ENCODE peak calls at places on chromosome 10, in five cellular contexts. F is neuronal stem cell, T is mesendoderm, U is IMR-90, J is mesenchymal stem cell. H is an unnamed sample.
A peak's percentile ranks its signal among the peaks of the same experiment; 100 is the strongest.

GRCh38 chr10:8121199-8121890 is 66.9 kb downstream of the GATA3 start:
- DNase-seq in U (no peak), T (no peak), J (no peak), F (no peak), H (no peak)

GRCh38 chr10:70678757-70679489 is 6.6 kb downstream of the ADAMTS14 start:
- DNase-seq in J (no peak), F (no peak), T (no peak), U (no peak), H (no peak)

GRCh38 chr10:129694633-129695356 is 227.8 kb downstream of the MGMT start:
- DNase-seq in U (no peak), T (no peak), J (no peak), F (no peak), H (no peak)

GRCh38 chr10:89589091-89589725 is 53.8 kb upstream of the SLC16A12 start:
- DNase-seq in J (no peak), F (no peak), T (no peak), U (no peak), H (no peak)

GRCh38 chr10:12418000-12418399 is 68.7 kb downstream of the CAMK1D start:
- DNase-seq in U (peak; percentile 56), F (no peak), J (peak; percentile 27), T (no peak), H (no peak)

GRCh38 chr10:31745612-31746376 is 182.8 kb downstream of the ARHGAP12 start:
- DNase-seq in T (no peak), F (no peak), J (peak; percentile 82), U (peak; percentile 97), H (no peak)

GRCh38 chr10:59470570-59470969 is 108.2 kb upstream of the FAM13C start:
- DNase-seq in U (no peak), J (no peak), T (peak; percentile 6), F (no peak), H (peak; percentile 29)

GRCh38 chr10:1255166-1255565 is 199.0 kb downstream of the WDR37 start:
- DNase-seq in J (no peak), T (no peak), U (no peak), F (no peak), H (no peak)

GRCh38 chr10:122984708-122985107 is 4.5 kb downstream of the PSTK start:
- DNase-seq in J (no peak), F (no peak), U (no peak), T (no peak), H (no peak)

GRCh38 chr10:27611861-27612450 is 107.9 kb downstream of the RAB18 start:
- DNase-seq in J (no peak), F (no peak), T (no peak), U (no peak), H (no peak)

GRCh38 chr10:75097666-75098285 is 13.7 kb upstream of the SAMD8 start:
- DNase-seq in T (peak; percentile 67), U (peak; percentile 26), J (peak; percentile 16), F (no peak), H (peak; percentile 55)

GRCh38 chr10:48606530-48607355 is 1.9 kb upstream of the ARHGAP22 start:
- DNase-seq in F (no peak), T (no peak), J (peak; percentile 98), U (peak; percentile 99), H (no peak)

GRCh38 chr10:88196298-88196697 is 332.9 kb downstream of the PTEN start:
- DNase-seq in U (no peak), F (no peak), J (no peak), T (no peak), H (no peak)

GRCh38 chr10:112289373-112290053 is 6.3 kb downstream of the TECTB start:
- DNase-seq in F (no peak), U (no peak), J (no peak), T (no peak), H (no peak)

GRCh38 chr10:21668831-21669230 is 134.8 kb downstream of the MLLT10 start:
- DNase-seq in F (no peak), J (no peak), T (no peak), U (no peak), H (no peak)

GRCh38 chr10:3681642-3682554 is 103.1 kb downstream of the KLF6 start:
- DNase-seq in F (no peak), U (no peak), T (peak; percentile 84), J (no peak), H (no peak)

GRCh38 chr10:104824378-104825006 is 183.4 kb downstream of the SORCS3 start:
- DNase-seq in U (no peak), F (peak; percentile 60), T (peak; percentile 69), J (no peak), H (peak; percentile 61)

GRCh38 chr10:114359041-114359952 is 45.0 kb downstream of the AFAP1L2 start:
- DNase-seq in F (no peak), J (peak; percentile 64), U (no peak), T (peak; percentile 38), H (no peak)

GRCh38 chr10:103852189-103852711 is 3.1 kb downstream of the SH3PXD2A start:
- DNase-seq in J (peak; percentile 97), F (no peak), U (peak; percentile 52), T (no peak), H (no peak)

GRCh38 chr10:113765910-113766309 is 14.4 kb downstream of the PLEKHS1 start:
- DNase-seq in J (no peak), T (no peak), U (no peak), F (no peak), H (no peak)

GRCh38 chr10:43197834-43198681 is 59.8 kb downstream of the CSGALNACT2 start:
- DNase-seq in U (no peak), T (peak; percentile 28), J (no peak), F (no peak), H (peak; percentile 32)

GRCh38 chr10:101011517-101012423 is 12.2 kb downstream of the LZTS2 start:
- DNase-seq in F (no peak), J (peak; percentile 60), T (peak; percentile 78), U (peak; percentile 29), H (peak; percentile 67)

GRCh38 chr10:13915710-13916109 is 328.9 kb downstream of the PRPF18 start:
- DNase-seq in J (no peak), U (no peak), T (no peak), F (peak; percentile 26), H (no peak)

GRCh38 chr10:16592327-16592854 is 70.7 kb upstream of the C1QL3 start:
- DNase-seq in J (no peak), T (no peak), F (no peak), U (no peak), H (no peak)

GRCh38 chr10:82150123-82150900 is 275.3 kb downstream of the NRG3 start:
- DNase-seq in F (peak; percentile 63), U (no peak), T (peak; percentile 91), J (peak; percentile 52), H (peak; percentile 95)

GRCh38 chr10:72832701-72833100 is 60.8 kb upstream of the OIT3 start:
- DNase-seq in J (peak; percentile 57), T (no peak), F (no peak), U (peak; percentile 5), H (no peak)

GRCh38 chr10:116255931-116256748 is 16.9 kb downstream of the GFRA1 start:
- DNase-seq in U (no peak), F (no peak), J (no peak), T (no peak), H (no peak)

GRCh38 chr10:600876-601275 is 88.6 kb downstream of the DIP2C start:
- DNase-seq in J (no peak), U (no peak), T (no peak), F (no peak), H (no peak)

GRCh38 chr10:61337741-61338140 is 115.4 kb downstream of the TMEM26 start:
- DNase-seq in U (no peak), F (no peak), J (no peak), T (no peak), H (no peak)

GRCh38 chr10:126135177-126135576 is 238.8 kb downstream of the FANK1 start:
- DNase-seq in J (peak; percentile 44), U (peak; percentile 40), T (peak; percentile 59), F (no peak), H (no peak)

GRCh38 chr10:63094405-63094804 is 38.7 kb upstream of the NRBF2 start:
- DNase-seq in F (no peak), U (no peak), J (no peak), T (no peak), H (no peak)
- H3K23ac ChIP-seq in F (no peak overlapping the region), U (no peak overlapping the region), J (no peak overlapping the region), T (no peak overlapping the region), H (no peak overlapping the region)

GRCh38 chr10:78712147-78712546 is 356.6 kb upstream of the ZMIZ1 start:
- DNase-seq in F (no peak), J (no peak), U (no peak), T (peak; percentile 46), H (peak; percentile 46)

GRCh38 chr10:78715435-78715834 is 353.3 kb upstream of the ZMIZ1 start:
- DNase-seq in J (no peak), U (no peak), F (no peak), T (no peak), H (no peak)

GRCh38 chr10:78716034-78716660 is 352.6 kb upstream of the ZMIZ1 start:
- DNase-seq in U (no peak), T (no peak), F (no peak), J (no peak), H (no peak)

GRCh38 chr10:78713659-78714058 is 355.1 kb upstream of the ZMIZ1 start:
- DNase-seq in F (no peak), J (no peak), U (no peak), T (no peak), H (no peak)

GRCh38 chr10:78714225-78714624 is 354.5 kb upstream of the ZMIZ1 start:
- DNase-seq in F (no peak), U (no peak), J (no peak), T (no peak), H (no peak)
- H3K23ac ChIP-seq in F (no peak overlapping the region), U (no peak overlapping the region), J (no peak overlapping the region), T (no peak overlapping the region), H (no peak overlapping the region)

GRCh38 chr10:56212951-56213350 is 148.1 kb downstream of the ZWINT start:
- DNase-seq in U (no peak), J (no peak), T (no peak), F (no peak), H (no peak)
- H3K23ac ChIP-seq in U (no peak overlapping the region), J (no peak overlapping the region), T (no peak overlapping the region), F (no peak overlapping the region), H (no peak overlapping the region)

DNA sequence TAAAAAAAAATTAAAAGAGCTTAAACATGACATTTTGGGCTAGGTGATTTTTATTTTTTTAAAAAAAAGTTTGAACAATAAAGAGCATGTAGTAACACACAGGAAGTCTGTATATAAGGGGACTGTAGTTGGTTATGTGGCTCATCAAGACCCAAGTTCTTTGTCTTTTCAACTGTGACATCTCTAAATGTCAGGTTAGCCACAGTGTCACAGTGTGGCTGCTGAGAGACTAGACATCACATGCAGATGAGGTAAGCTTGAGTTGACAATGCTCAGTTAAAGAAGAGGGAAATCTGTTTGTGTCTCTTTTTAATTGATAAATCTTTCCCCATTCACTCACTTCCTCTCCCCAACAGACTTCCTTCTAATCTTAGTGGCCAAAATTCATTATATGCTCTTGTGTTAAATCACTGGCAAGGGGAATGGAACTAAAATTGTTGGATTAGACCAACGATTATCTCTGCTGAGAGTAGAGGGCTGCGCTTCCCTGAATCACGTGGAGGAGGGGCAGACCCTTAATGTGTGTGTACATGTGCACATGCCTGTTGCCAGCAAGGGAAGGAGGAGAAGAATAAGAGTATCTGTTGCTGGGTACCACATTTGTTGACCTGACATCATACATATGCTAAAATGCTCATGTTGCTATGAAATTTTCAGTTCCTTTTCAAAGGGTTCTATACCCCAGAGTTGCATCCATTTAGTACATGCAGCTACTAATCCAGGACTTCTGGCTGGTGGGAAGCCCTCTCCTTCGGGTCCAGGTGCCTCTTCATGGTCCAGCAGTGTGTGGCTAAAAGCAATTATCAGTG is 78.2 kb downstream of the MMRN2 start:
- DNase-seq in F (no peak), U (no peak), J (no peak), T (no peak), H (no peak)
- H3K23ac ChIP-seq in F (no peak overlapping the region), U (no peak overlapping the region), J (no peak overlapping the region), T (no peak overlapping the region), H (no peak overlapping the region)